ENCODE peak calls at places on chromosome 22, in five cellular contexts. F is ovary, M is HCT116, R is uterus, W is suprapubic skin. X is an unnamed sample.

GRCh38 chr22:43275545-43275981 is 67.6 kb downstream of the SCUBE1 start:
- DNase-seq in F (no peak), M (peak; percentile 56), W (no peak), R (no peak), X (no peak)

GRCh38 chr22:22748297-22748743 is 103.9 kb downstream of the GGTLC2 start:
- DNase-seq in W (no peak), F (peak; percentile 62), M (no peak), R (no peak), X (no peak)

GRCh38 chr22:42673898-42674390 is 24.8 kb upstream of the CYB5R3 start:
- DNase-seq in W (no peak), M (no peak), R (no peak), F (no peak), X (no peak)

GRCh38 chr22:42150727-42151590 is 20.3 kb upstream of the CYP2D6 start:
- DNase-seq in W (no peak), F (no peak), M (no peak), R (no peak), X (no peak)

GRCh38 chr22:44410396-44411056 is 87.5 kb downstream of the RTL6 start:
- DNase-seq in M (no peak), R (no peak), F (no peak), W (no peak), X (peak; percentile 43)

GRCh38 chr22:43462701-43463100 is 50.9 kb downstream of the MPPED1 start:
- DNase-seq in R (no peak), W (no peak), M (no peak), F (no peak), X (no peak)

GRCh38 chr22:23262474-23263332 is 82.4 kb downstream of the BCR start:
- DNase-seq in R (peak; percentile 33), M (no peak), F (no peak), W (no peak), X (no peak)

GRCh38 chr22:42069801-42070516 is 653 bp downstream of the NAGA start:
- DNase-seq in W (no peak), R (no peak), M (no peak), F (peak; percentile 23), X (no peak)

GRCh38 chr22:38783095-38783710 is 10.7 kb downstream of the DNAL4 start:
- DNase-seq in F (no peak), W (no peak), R (peak; percentile 50), M (no peak), X (no peak)

GRCh38 chr22:27850000-27850465 is 48.5 kb upstream of the MN1 start:
- DNase-seq in F (peak; percentile 66), W (no peak), M (no peak), R (no peak), X (peak; percentile 33)

GRCh38 chr22:26542831-26543230 is 30.6 kb upstream of the TFIP11 start:
- DNase-seq in M (no peak), W (no peak), F (no peak), R (no peak), X (no peak)

GRCh38 chr22:23187201-23187600 is 6.9 kb downstream of the BCR start:
- DNase-seq in M (no peak), R (no peak), W (no peak), F (no peak), X (no peak)

GRCh38 chr22:40406063-40406890 is 35.9 kb downstream of the SGSM3 start:
- DNase-seq in W (peak; percentile 73), M (no peak), R (no peak), F (no peak), X (no peak)

GRCh38 chr22:40405178-40406062 is 35.0 kb downstream of the SGSM3 start:
- DNase-seq in W (no peak), R (no peak), F (no peak), M (no peak), X (no peak)

GRCh38 chr22:40407831-40408717 is 37.7 kb downstream of the SGSM3 start:
- DNase-seq in R (no peak), F (no peak), M (no peak), W (no peak), X (no peak)

GRCh38 chr22:40408718-40409612 is 38.6 kb downstream of the SGSM3 start:
- DNase-seq in W (no peak), M (no peak), F (no peak), R (no peak), X (no peak)

GRCh38 chr22:40407021-40407761 is 36.8 kb downstream of the SGSM3 start:
- DNase-seq in R (no peak), M (no peak), F (no peak), W (no peak), X (no peak)
- TF ChIP-seq POLR2A in R (no peak), M (no peak), F (no peak), W (no peak), X (no peak)

DNA sequence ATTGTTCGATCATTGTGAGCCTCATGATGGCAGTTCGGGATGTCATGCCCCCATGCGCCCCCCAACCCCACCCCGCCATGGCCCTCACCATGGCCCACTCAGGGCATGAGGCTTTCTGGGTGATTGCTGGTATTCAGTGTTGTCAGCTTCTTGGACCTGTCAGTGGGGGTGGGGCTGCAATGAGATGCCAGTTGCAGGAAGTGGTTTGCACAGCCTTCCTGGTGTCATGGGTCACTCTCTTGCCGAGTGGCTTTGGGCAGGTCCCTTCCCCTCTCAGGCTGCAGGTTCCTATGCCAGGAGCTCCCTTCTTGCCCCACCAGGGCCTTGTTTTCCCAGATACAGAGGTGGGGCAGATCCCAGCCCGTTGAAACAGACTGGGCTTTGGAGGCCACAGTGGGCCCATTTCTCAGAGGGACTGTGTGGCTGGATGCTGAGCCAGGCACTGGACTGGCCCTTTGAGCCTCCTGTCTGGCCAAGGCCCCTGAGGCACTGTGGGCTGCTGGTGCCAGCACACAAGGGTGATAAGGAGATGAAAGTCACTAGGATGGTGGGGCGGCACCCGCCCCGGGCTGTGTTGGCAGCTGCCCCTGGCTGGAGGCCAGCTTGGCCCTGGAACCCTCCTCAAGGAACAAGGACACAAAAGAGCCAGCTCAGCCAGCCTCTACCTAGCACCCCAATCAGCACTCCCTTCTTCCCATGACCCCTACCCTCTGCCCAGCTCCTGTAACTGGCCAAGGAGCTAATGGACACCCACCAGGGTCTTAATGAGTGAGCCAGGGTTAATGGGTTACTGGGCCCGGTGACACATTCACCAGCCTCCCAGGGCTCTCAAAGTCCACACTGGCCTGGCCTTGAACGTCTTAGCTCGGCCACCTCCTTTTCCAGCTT is 1.5 kb upstream of the GGT1 start:
- DNase-seq in R (no peak), M (no peak), F (no peak), W (no peak), X (peak; percentile 87)
- TF ChIP-seq POLR2A in R (no peak), M (no peak), F (no peak), W (no peak), X (no peak)

GRCh38 chr22:30248484-30248883 is 1.9 kb upstream of the LIF start:
- DNase-seq in F (no peak), R (no peak), W (no peak), M (no peak), X (no peak)
- TF ChIP-seq POLR2A in F (no peak), R (no peak), W (no peak), M (no peak), X (no peak)

GRCh38 chr22:30206964-30207363 is 39.6 kb downstream of the LIF start:
- DNase-seq in R (peak; percentile 69), W (peak; percentile 90), M (peak; percentile 78), F (peak; percentile 60), X (no peak)
- TF ChIP-seq POLR2A in R (no peak), W (no peak), M (no peak), F (no peak), X (no peak)

DNA sequence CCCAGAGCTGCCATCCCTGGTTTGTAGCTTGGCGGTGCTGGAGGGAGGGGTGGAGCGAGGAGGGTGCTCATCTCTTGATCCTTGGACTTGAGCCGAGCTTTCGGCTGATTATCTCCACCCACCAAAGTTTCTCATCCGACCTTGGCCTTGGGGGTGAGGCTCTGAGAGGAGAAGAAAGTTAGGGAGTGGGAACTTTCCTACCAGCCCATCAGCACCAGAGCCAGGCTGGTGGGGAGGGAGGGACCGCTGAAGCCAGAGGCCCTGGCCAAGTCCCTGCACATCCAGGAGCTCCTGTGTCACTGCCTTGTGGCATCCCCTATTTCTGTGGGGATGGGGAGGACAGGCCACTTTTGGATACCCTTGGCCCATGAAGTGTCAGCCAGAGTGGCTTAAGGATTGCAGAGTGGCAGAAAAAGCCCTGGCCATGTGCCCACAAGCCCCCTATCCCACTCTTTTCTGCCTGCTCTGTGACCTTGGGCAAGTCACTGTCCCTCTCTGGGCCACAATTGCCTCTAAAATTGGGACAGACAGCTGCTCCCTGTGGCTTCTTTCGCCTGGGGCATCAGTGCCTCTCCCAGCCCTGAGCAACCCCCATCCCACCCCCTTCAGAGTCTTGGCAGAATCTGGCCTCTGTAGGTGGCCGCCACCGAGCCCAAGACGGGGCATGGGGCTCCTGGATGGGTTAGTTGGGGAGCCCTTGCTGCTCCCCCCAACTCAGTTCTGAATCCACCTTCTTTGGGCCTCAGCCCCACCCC is 10.2 kb downstream of the KCTD17 start:
- DNase-seq in W (no peak), R (no peak), F (peak; percentile 43), M (no peak), X (no peak)
- TF ChIP-seq POLR2A in W (no peak), R (no peak), F (no peak), M (no peak), X (no peak)

X was measured in heart left ventricle.